ENCODE peak calls at places on chromosomes 16 and 17, in nine cellular contexts. I is transverse colon, L is PC-3, R is prostate gland, H is right lobe of liver, O is adrenal gland, D is dorsolateral prefrontal cortex, N is heart left ventricle, X is tibial nerve. T is an unnamed sample.

GRCh38 chr16:57283956-57284205 is 591 bp downstream of the PLLP start:
- DNase-seq in I (no peak), L (no peak), R (no peak), H (no peak), O (no peak), D (no peak), N (peak), X (no peak), T (no peak)

GRCh38 chr16:27550582-27550920 is 607 bp downstream of the KATNIP start:
- DNase-seq in I (no peak), L (no peak), R (no peak), H (no peak), O (no peak), D (no peak), N (no peak), X (no peak), T (no peak)

GRCh38 chr17:50172130-50172529 is 6.3 kb downstream of the SGCA start:
- DNase-seq in I (no peak), L (no peak), R (no peak), H (no peak), O (no peak), D (no peak), N (peak), X (no peak), T (no peak)

GRCh38 chr17:59469786-59470485 is 95.5 kb upstream of the DHX40 start:
- DNase-seq in I (no peak), L (no peak), R (no peak), H (peak), O (no peak), D (no peak), N (no peak), X (no peak), T (no peak)

GRCh38 chr16:85735946-85736345 is 14.9 kb downstream of the C16orf74 start:
- DNase-seq in I (no peak), L (no peak), R (no peak), H (no peak), O (no peak), D (no peak), N (no peak), X (no peak), T (no peak)

GRCh38 chr17:33976816-33977215 is 278.3 kb upstream of the CCL2 start:
- DNase-seq in I (no peak), L (no peak), R (no peak), H (no peak), O (no peak), D (no peak), N (no peak), X (no peak), T (no peak)

GRCh38 chr17:32192379-32192778 is 50.1 kb downstream of the RHOT1 start:
- DNase-seq in I (no peak), L (peak), R (no peak), H (no peak), O (no peak), D (no peak), N (no peak), X (no peak), T (no peak)

GRCh38 chr16:79601978-79602609 is 1.6 kb upstream of the MAF start:
- DNase-seq in I (peak), L (peak), R (peak), H (peak), O (peak), D (peak), N (peak), X (peak), T (peak)

GRCh38 chr17:4938670-4939553 is 934 bp downstream of the SLC25A11 start:
- DNase-seq in I (no peak), L (no peak), R (no peak), H (no peak), O (no peak), D (no peak), N (peak), X (no peak), T (no peak)

GRCh38 chr17:27550291-27550930 is 80.6 kb upstream of the LGALS9 start:
- DNase-seq in I (no peak), L (no peak), R (no peak), H (no peak), O (no peak), D (no peak), N (no peak), X (no peak), T (no peak)

GRCh38 chr17:4631836-4632582 is 9.5 kb downstream of the ALOX15 start:
- DNase-seq in I (no peak), L (no peak), R (no peak), H (no peak), O (no peak), D (no peak), N (no peak), X (no peak), T (no peak)

GRCh38 chr17:13699261-13699660 is 97.5 kb upstream of the HS3ST3A1 start:
- DNase-seq in I (no peak), L (no peak), R (no peak), H (no peak), O (no peak), D (no peak), N (no peak), X (no peak), T (no peak)

GRCh38 chr17:61058066-61058465 is 341.6 kb upstream of the TBX2 start:
- DNase-seq in I (no peak), L (no peak), R (no peak), H (no peak), O (no peak), D (no peak), N (no peak), X (no peak), T (no peak)

GRCh38 chr16:35170610-35171009 is 1711.2 kb downstream of the TP53TG3F start:
- DNase-seq in I (no peak), L (no peak), R (no peak), H (no peak), O (no peak), D (no peak), N (no peak), X (no peak), T (no peak)

GRCh38 chr17:10737786-10738185 is 8.0 kb upstream of the TMEM220 start:
- DNase-seq in I (no peak), L (no peak), R (no peak), H (no peak), O (no peak), D (no peak), N (no peak), X (no peak), T (no peak)

GRCh38 chr16:51164167-51164566 is 13.1 kb upstream of the SALL1 start:
- DNase-seq in I (no peak), L (no peak), R (no peak), H (no peak), O (no peak), D (no peak), N (no peak), X (no peak), T (no peak)

GRCh38 chr16:58465817-58466216 is 34.1 kb upstream of the NDRG4 start:
- DNase-seq in I (no peak), L (no peak), R (no peak), H (no peak), O (peak), D (no peak), N (peak), X (no peak), T (no peak)

GRCh38 chr16:75238132-75238852 is 13.1 kb downstream of the BCAR1 start:
- DNase-seq in I (peak), L (no peak), R (peak), H (no peak), O (peak), D (peak), N (peak), X (peak), T (peak)

GRCh38 chr17:63190821-63191220 is 224.8 kb downstream of the TANC2 start:
- DNase-seq in I (no peak), L (no peak), R (no peak), H (no peak), O (no peak), D (no peak), N (no peak), X (no peak), T (no peak)

GRCh38 chr16:28538733-28539596 is at the start of gene NUPR1:
- DNase-seq in I (peak), L (peak), R (peak), H (peak), O (peak), D (peak), N (peak), X (peak), T (peak)

GRCh38 chr17:76541739-76542450 is 2.1 kb downstream of the PRCD start:
- DNase-seq in I (no peak), L (no peak), R (no peak), H (no peak), O (no peak), D (no peak), N (no peak), X (no peak), T (peak)

GRCh38 chr17:42135664-42136653 is 13.4 kb downstream of the HSPB9 start:
- DNase-seq in I (peak), L (no peak), R (no peak), H (peak), O (peak), D (no peak), N (peak), X (peak), T (peak)

GRCh38 chr16:813204-813915 is 12.8 kb upstream of the GNG13 start:
- DNase-seq in I (peak), L (peak), R (no peak), H (no peak), O (peak), D (peak), N (peak), X (peak), T (peak)

GRCh38 chr16:87492241-87492635 is 586 bp downstream of the ZCCHC14 start:
- DNase-seq in I (no peak), L (no peak), R (no peak), H (no peak), O (no peak), D (no peak), N (no peak), X (no peak), T (no peak)

GRCh38 chr16:87496101-87496801 is 3.4 kb upstream of the ZCCHC14 start:
- DNase-seq in I (no peak), L (no peak), R (no peak), H (no peak), O (no peak), D (no peak), N (no peak), X (no peak), T (no peak)

GRCh38 chr16:87495578-87495977 is 2.8 kb upstream of the ZCCHC14 start:
- DNase-seq in I (no peak), L (no peak), R (no peak), H (no peak), O (no peak), D (no peak), N (no peak), X (no peak), T (no peak)

GRCh38 chr16:87490091-87490798 is 2.6 kb downstream of the ZCCHC14 start:
- DNase-seq in I (no peak), L (no peak), R (no peak), H (no peak), O (no peak), D (no peak), N (no peak), X (no peak), T (no peak)

GRCh38 chr16:87492721-87493554 is at the start of gene ZCCHC14:
- DNase-seq in I (peak), L (peak), R (peak), H (peak), O (peak), D (peak), N (peak), X (peak), T (peak)
- TF ChIP-seq CTCF in I (no peak), L (no peak), R (peak), H (no peak), O (no peak), D (no peak), N (no peak), X (no peak), T (no peak)

GRCh38 chr17:79748296-79749099 is 17.8 kb downstream of the ENPP7 start:
- DNase-seq in I (no peak), L (no peak), R (no peak), H (no peak), O (no peak), D (no peak), N (no peak), X (no peak), T (no peak)
- H3K4me3 ChIP-seq in I (no peak), L (no peak), R (no peak), H (no peak), O (no peak), D (no peak), N (no peak), X (no peak), T (no peak)

DNA sequence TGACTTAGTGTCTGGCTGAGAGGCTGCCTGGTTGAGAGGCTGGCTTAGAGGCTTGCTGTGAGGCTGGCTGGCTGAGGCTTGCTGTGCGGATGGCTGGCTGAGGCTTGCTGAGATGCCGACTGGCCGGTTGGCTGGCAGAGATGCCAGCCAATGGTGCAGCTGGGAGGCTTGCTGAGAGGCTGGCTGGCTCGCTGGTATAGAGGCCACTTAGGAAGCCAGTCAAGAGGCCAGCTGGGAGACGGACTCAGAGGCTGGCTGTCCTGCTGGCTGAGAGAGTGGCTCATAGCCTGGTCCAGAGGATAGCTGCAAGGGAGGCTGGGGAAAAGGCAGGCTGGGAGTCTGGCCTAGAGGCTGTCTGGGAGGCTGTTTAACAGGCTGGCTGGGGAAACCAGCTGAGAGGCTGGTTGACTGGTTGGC is 37.3 kb upstream of the ACSM2B start:
- DNase-seq in I (no peak), L (no peak), R (no peak), H (no peak), O (no peak), D (no peak), N (no peak), X (no peak), T (no peak)
- H3K27ac ChIP-seq in I (no peak), L (no peak), R (peak), H (no peak), O (no peak), D (no peak), N (no peak), X (no peak), T (peak)

DNA sequence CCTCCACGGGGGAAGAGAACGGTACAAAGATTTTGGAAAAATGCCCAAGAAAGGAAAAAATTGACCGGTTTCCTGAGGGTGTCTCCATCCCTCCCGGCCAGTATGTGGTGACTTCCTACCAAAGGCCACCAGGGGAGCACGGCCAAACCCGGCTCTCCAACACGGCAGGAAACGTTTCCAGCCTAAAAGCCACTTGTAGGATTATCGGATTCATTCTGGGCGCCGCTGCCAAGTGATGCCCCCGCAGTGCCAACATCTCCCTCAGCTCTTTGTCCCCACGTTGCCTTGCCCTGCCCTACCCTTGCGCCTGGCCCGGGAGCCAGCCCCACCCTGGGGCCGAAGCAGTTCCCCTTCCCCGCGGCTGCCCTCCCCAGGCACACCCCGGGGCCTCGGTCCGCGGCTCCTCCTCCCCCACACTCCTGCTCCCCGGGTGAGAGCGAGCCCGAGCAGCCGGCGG is 713 bp downstream of the CRK start:
- DNase-seq in I (peak), L (peak), R (peak), H (peak), O (peak), D (peak), N (peak), X (peak), T (peak)
- TF ChIP-seq CTCF in I (peak), L (peak), R (peak), H (peak), O (peak), D (peak), N (peak), X (peak), T (peak)

GRCh38 chr16:11624645-11625607 is 38.2 kb upstream of the LITAF start:
- DNase-seq in I (no peak), L (no peak), R (no peak), H (no peak), O (no peak), D (no peak), N (no peak), X (no peak), T (no peak)
- H3K4me3 ChIP-seq in I (no peak), L (no peak), R (no peak), H (no peak), O (no peak), D (no peak), N (no peak), X (no peak), T (no peak)

DNA sequence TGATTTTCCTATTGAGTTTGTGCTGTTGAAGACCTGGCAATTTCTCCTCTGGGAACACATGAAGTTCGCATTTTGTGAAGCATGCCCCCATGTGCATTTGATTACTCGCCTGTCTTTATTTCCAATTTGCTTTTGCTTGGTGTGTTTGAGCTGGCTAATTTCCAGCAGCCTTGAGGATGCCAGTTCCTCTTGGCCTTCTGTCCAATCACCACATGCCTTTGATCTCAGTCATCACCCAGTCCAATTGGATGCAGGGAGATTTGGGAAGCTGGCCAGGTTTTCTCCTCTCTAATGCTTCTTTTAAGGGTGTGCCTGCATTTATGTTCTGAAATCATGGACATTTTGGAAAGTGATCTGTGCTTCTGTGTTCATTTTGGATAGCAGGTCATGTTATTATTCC is 3.8 kb upstream of the TMEM100 start:
- DNase-seq in I (peak), L (peak), R (peak), H (peak), O (peak), D (no peak), N (peak), X (peak), T (peak)
- H3K27ac ChIP-seq in I (no peak), L (no peak), R (no peak), H (peak), O (no peak), D (no peak), N (no peak), X (peak), T (peak)

DNA sequence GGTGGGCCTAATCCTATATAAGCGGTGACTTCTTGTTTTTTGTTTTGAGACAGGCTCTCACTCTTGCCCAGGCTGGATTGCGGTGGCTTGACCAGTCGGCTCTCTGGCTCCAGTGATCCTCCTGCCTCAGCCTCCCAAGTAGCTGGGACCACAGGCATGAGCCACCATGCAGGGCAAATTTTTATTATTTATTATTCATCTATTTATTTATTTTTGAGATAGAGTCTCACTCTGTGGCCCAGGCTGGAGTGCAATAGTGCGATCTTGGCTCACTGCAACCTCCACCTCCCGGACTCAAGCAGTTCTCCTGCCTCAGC is 4.7 kb upstream of the RNF213 start:
- DNase-seq in I (no peak), L (no peak), R (no peak), H (no peak), O (no peak), D (no peak), N (no peak), X (no peak), T (no peak)
- TF ChIP-seq CTCF in I (no peak), L (no peak), R (no peak), H (no peak), O (no peak), D (no peak), N (no peak), X (no peak), T (no peak)

DNA sequence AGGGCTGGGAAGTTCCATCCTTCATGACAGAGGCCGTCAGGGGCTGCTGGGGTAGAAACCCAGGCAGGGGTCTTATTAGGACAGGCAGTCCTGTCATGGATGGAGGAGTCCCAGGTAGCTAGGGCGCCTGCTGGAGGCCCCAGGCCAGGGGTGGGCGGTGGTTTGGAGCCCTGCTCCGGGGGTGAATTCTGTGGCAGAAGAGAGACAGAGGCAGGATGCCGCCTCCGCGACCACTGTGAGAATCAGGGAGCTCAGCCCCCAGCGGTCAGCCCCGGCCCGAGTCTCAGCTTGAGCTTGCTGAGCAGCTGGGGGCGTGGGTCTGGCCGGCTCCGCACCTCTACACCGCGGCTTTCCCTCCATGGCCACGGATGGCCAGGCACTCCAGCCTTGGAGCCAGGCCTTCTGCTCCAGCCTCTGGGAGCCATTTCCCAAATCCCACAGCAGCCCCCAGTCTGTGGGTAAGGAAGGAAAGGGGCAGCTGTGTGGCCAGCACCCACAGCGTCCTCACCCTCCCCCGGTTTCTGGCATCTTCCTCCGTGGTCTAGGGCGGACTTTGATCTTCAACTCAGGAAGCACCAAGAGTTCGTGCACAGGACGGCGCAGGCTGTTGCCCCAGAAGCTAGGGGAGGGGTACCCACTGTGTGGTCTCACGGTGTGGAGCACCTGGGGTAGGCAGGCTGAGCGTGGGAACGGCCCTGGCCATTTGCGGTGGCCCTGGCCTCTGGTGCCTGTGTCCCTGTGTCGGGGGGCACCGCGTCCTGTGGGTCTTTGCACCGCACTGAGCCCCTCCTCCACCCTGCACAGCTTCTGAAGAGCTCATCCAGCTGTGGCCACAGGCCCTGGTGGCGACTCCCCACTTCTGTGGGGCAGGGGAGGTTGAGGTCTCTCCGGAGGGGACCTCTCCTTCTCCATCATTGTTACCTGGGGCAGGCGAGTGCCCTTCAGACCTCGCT is 14.1 kb downstream of the CD7 start:
- DNase-seq in I (no peak), L (no peak), R (no peak), H (no peak), O (no peak), D (no peak), N (no peak), X (no peak), T (no peak)
- H3K4me3 ChIP-seq in I (no peak), L (no peak), R (no peak), H (no peak), O (no peak), D (no peak), N (no peak), X (no peak), T (no peak)

DNA sequence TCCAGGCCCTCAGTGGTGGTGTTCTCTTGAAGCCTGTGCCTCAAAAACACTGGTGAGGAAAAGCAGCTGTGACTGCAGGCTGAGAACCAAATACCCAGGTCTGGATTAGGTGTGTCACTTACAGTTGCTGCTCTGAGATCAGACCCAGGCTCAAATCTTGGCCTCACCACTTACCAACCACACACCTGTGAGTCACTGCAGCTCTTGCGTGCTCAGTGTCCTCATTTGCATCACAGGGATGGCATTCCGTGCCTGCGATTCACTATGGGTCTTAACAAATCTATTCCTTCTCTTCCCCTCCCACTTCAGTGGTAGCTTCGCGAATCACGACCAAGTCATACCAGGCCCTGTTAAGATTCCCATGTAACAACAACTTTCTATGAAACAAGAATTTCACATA is 233.4 kb upstream of the HSBP1 start:
- DNase-seq in I (no peak), L (peak), R (no peak), H (no peak), O (no peak), D (no peak), N (no peak), X (no peak), T (no peak)
- H3K27ac ChIP-seq in I (no peak), L (no peak), R (no peak), H (no peak), O (no peak), D (no peak), N (no peak), X (no peak), T (no peak)

GRCh38 chr16:14007460-14007859 is 63.7 kb upstream of the MRTFB start:
- DNase-seq in I (no peak), L (peak), R (no peak), H (no peak), O (no peak), D (no peak), N (no peak), X (no peak), T (no peak)
- TF ChIP-seq CTCF in I (no peak), L (no peak), R (no peak), H (no peak), O (no peak), D (no peak), N (no peak), X (no peak), T (no peak)

T was measured in left ventricle myocardium inferior.